ENCODE peak calls at places on chromosome 20, in five cellular contexts. One of them, this sample, is unnamed.
A peak's percentile ranks its signal among the peaks of the same experiment; 100 is the strongest.

GRCh38 chr20:1876975-1877603 is 18.1 kb upstream of the SIRPA start:
- DNase-seq in SK-N-SH: peak; percentile 82
- DNase-seq in suprapubic skin: no peak
- DNase-seq in ovary: no peak
- DNase-seq in transverse colon: no peak
- DNase-seq in this sample: no peak

GRCh38 chr20:14866841-14867514 is 529.6 kb upstream of the FLRT3 start:
- DNase-seq in transverse colon: no peak
- DNase-seq in SK-N-SH: no peak
- DNase-seq in suprapubic skin: no peak
- DNase-seq in ovary: no peak
- DNase-seq in this sample: no peak

GRCh38 chr20:53513489-53514298 is 79.9 kb downstream of the ZNF217 start:
- DNase-seq in transverse colon: peak; percentile 19
- DNase-seq in suprapubic skin: no peak
- DNase-seq in SK-N-SH: no peak
- DNase-seq in ovary: no peak
- DNase-seq in this sample: no peak

GRCh38 chr20:58056021-58056591 is 172.3 kb downstream of the ANKRD60 start:
- DNase-seq in SK-N-SH: no peak
- DNase-seq in suprapubic skin: no peak
- DNase-seq in transverse colon: no peak
- DNase-seq in ovary: no peak
- DNase-seq in this sample: no peak

GRCh38 chr20:10672579-10673127 is 1.1 kb downstream of the JAG1 start:
- DNase-seq in transverse colon: peak; percentile 75
- DNase-seq in ovary: peak; percentile 69
- DNase-seq in SK-N-SH: peak; percentile 70
- DNase-seq in suprapubic skin: peak; percentile 82
- DNase-seq in this sample: no peak

GRCh38 chr20:38321959-38322598 is 18.1 kb downstream of the BPI start:
- DNase-seq in ovary: peak; percentile 41
- DNase-seq in SK-N-SH: peak; percentile 73
- DNase-seq in suprapubic skin: no peak
- DNase-seq in transverse colon: no peak
- DNase-seq in this sample: peak; percentile 50

GRCh38 chr20:24574307-24574706 is 104.9 kb downstream of the SYNDIG1 start:
- DNase-seq in SK-N-SH: no peak
- DNase-seq in suprapubic skin: no peak
- DNase-seq in ovary: no peak
- DNase-seq in transverse colon: no peak
- DNase-seq in this sample: no peak

GRCh38 chr20:25355866-25356265 is 34.8 kb downstream of the ABHD12 start:
- DNase-seq in SK-N-SH: no peak
- DNase-seq in ovary: no peak
- DNase-seq in transverse colon: no peak
- DNase-seq in suprapubic skin: no peak
- DNase-seq in this sample: no peak

DNA sequence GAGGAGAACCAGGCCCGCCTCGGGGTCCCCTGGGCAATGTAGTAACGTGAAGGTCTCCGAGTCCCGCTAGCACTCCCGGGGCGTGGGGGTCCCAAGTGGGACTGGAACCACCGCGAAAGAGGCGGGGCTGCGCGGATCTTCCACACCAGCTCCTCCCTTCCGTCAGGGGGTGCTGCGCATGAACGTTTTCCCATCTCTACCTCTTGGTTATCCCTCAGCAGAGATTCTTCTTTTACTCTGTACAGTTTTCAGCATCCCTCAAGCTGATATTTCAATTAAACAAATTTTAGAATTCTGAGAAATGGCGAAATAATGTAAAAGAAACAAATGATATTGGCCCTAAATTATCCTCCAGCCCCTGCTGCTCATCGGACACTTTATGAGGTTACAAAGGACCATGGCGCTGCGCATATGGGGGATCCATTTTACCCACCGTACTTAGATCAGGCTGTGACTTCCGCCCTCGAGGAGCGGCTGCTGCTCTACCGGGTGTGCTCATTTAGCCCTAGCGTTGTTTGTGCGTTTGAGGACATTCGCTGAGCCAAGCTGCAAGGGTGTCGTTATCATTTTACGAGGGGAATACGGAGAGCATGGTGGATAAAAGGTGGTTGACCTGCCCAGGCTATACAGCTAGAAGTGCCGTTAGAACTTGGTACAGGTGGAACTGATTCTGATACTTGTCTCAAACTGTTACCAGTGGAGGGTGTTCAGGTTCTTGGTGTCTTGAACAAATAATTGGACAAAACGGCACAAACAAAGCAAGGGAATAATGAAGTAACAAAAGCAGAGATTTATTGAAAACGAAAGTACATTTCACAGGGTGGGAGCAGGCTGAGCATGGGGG is 75.2 kb upstream of the CHD6 start:
- DNase-seq in transverse colon: peak; percentile 82
- DNase-seq in SK-N-SH: peak; percentile 77
- DNase-seq in suprapubic skin: peak; percentile 85
- DNase-seq in ovary: peak; percentile 77
- DNase-seq in this sample: peak; percentile 60
- TF ChIP-seq EP300 in transverse colon: no peak
- TF ChIP-seq EP300 in SK-N-SH: no peak
- TF ChIP-seq EP300 in suprapubic skin: no peak
- TF ChIP-seq EP300 in ovary: no peak
- TF ChIP-seq EP300 in this sample: no peak

DNA sequence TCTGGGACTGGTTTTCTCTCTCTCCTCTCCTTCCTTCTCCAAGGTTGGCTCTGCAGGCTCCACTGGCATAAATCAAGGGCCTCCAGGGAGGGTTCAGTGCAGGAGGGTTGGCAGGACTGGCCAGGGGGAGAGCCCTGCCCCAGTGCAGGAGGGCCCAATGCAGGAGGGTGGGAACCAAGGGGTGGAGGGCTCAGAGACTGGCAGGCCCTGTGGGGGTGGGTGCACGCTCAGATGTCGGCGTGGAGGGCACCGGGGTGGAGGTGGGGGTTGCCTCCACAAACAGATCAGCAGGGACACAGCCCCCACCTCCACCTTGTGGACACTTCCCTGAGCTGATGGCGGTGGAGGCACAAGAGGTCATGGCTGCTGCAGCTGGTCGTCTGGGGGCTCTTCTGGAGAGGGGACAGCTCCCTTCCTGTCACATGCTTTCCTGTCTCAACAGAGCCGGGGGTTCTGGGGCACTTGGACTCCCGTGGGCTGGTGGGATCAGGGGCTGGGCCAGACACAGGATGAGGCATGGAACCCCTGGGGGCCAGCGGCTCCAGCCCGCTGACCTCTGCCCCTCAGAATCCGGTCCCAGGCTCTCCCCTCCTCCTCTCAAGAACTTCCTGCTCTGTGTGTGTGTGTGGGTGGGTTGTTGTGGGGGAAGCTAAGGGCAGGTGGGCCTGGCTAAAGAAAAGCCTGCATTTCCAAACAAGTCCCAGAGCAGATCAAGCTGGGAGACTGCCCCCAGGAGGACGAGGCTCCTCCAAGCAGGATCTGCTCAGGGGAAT is 2.7 kb upstream of the ABHD16B start:
- DNase-seq in transverse colon: no peak
- DNase-seq in suprapubic skin: peak; percentile 59
- DNase-seq in ovary: peak; percentile 73
- DNase-seq in SK-N-SH: peak; percentile 70
- DNase-seq in this sample: no peak
- TF ChIP-seq CTCF in transverse colon: no peak
- TF ChIP-seq CTCF in suprapubic skin: no peak
- TF ChIP-seq CTCF in ovary: peak; percentile 35
- TF ChIP-seq CTCF in SK-N-SH: no peak
- TF ChIP-seq CTCF in this sample: no peak

GRCh38 chr20:33828326-33828834 is 17.2 kb downstream of the CHMP4B start:
- DNase-seq in suprapubic skin: no peak
- DNase-seq in ovary: no peak
- DNase-seq in SK-N-SH: no peak
- DNase-seq in transverse colon: no peak
- DNase-seq in this sample: no peak

GRCh38 chr20:33828912-33829560 is 17.9 kb downstream of the CHMP4B start:
- DNase-seq in suprapubic skin: no peak
- DNase-seq in transverse colon: no peak
- DNase-seq in SK-N-SH: no peak
- DNase-seq in ovary: no peak
- DNase-seq in this sample: no peak

GRCh38 chr20:33827109-33827508 is 16.0 kb downstream of the CHMP4B start:
- DNase-seq in suprapubic skin: no peak
- DNase-seq in transverse colon: no peak
- DNase-seq in ovary: no peak
- DNase-seq in SK-N-SH: no peak
- DNase-seq in this sample: no peak

GRCh38 chr20:33826270-33826897 is 15.2 kb downstream of the CHMP4B start:
- DNase-seq in SK-N-SH: no peak
- DNase-seq in transverse colon: no peak
- DNase-seq in ovary: no peak
- DNase-seq in suprapubic skin: no peak
- DNase-seq in this sample: no peak

GRCh38 chr20:33827629-33828325 is 16.6 kb downstream of the CHMP4B start:
- DNase-seq in ovary: no peak
- DNase-seq in SK-N-SH: no peak
- DNase-seq in transverse colon: no peak
- DNase-seq in suprapubic skin: peak; percentile 24
- DNase-seq in this sample: no peak
- H3K27ac ChIP-seq in ovary: no peak overlapping the region
- H3K27ac ChIP-seq in SK-N-SH: no peak overlapping the region
- H3K27ac ChIP-seq in transverse colon: peak overlapping the region; percentile 77
- H3K27ac ChIP-seq in suprapubic skin: no peak overlapping the region
- H3K27ac ChIP-seq in this sample: no peak overlapping the region

DNA sequence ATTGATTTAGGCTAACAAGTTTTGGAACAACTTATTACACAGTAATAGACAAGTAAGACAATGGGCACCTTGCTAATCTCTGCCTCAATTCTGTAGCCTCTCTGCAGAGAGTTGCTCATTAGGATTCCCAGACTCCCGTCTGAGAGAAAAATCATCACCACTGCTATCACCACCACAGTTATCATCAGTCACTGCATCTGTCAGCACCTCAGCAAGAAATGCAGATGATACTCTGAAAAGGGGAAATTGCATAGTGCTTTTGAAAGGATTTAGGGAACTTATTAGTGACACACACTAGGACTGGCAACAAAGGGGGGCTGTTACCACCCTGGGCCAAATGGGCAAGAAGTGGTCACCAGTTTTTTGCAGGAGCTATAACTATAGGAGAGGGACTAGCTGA is 39.9 kb downstream of the FOXA2 start:
- DNase-seq in transverse colon: no peak
- DNase-seq in SK-N-SH: no peak
- DNase-seq in ovary: no peak
- DNase-seq in suprapubic skin: no peak
- DNase-seq in this sample: no peak
- TF ChIP-seq EP300 in transverse colon: no peak
- TF ChIP-seq EP300 in SK-N-SH: no peak
- TF ChIP-seq EP300 in ovary: no peak
- TF ChIP-seq EP300 in suprapubic skin: no peak
- TF ChIP-seq EP300 in this sample: no peak

DNA sequence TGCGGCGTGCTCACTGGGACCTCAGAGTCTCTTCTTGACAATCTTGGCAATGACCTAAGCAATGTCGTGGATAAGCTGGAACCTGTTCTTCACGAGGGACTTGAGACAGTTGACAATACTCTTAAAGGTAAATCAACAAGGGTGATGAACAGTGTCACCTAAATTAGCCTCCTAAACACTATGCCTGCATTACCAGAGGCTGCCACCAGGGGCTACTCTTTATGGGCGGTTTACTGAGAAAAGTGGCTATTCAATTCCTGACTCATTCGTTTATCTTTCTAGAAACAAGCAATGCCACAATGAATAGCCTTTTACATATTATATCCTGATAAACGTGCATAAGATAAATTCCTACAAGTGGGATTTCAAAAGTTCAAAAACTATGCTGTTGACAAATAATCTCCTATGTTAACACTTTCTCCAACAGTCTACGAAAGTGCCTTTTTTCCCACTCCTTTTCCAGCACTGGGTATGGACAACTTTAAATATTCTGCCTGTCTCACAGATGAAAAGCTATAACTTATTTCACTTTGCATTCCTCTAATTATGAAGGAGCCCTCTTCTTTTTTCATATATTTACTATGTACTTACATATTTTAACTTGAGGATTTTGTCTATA is 1.3 kb downstream of the BPIFA2 start:
- DNase-seq in SK-N-SH: no peak
- DNase-seq in ovary: no peak
- DNase-seq in transverse colon: no peak
- DNase-seq in suprapubic skin: no peak
- DNase-seq in this sample: no peak
- TF ChIP-seq CTCF in SK-N-SH: peak; percentile 53
- TF ChIP-seq CTCF in ovary: no peak
- TF ChIP-seq CTCF in transverse colon: peak; percentile 41
- TF ChIP-seq CTCF in suprapubic skin: no peak
- TF ChIP-seq CTCF in this sample: peak; percentile 12

GRCh38 chr20:47558295-47558694 is 56.6 kb downstream of the NCOA3 start:
- DNase-seq in transverse colon: no peak
- DNase-seq in suprapubic skin: no peak
- DNase-seq in ovary: no peak
- DNase-seq in SK-N-SH: no peak
- DNase-seq in this sample: no peak
- H3K27ac ChIP-seq in transverse colon: peak overlapping the region; percentile 2
- H3K27ac ChIP-seq in suprapubic skin: no peak overlapping the region
- H3K27ac ChIP-seq in ovary: no peak overlapping the region
- H3K27ac ChIP-seq in SK-N-SH: no peak overlapping the region
- H3K27ac ChIP-seq in this sample: no peak overlapping the region

This sample was measured in tibial nerve.